ENCODE peak calls at places on chromosomes 12 and 14, in seven cellular contexts. W, S, Y, C, J, M and T are unnamed samples.

GRCh38 chr14:77131871-77132486 is 9.6 kb downstream of the ZDHHC22 start:
- DNase-seq in W (no peak), S (no peak), Y (no peak), C (no peak), J (no peak), M (no peak), T (no peak)

GRCh38 chr14:24268225-24268624 is 3.2 kb downstream of the RABGGTA start:
- DNase-seq in W (no peak), S (no peak), Y (no peak), C (no peak), J (no peak), M (no peak), T (no peak)

GRCh38 chr14:79011091-79011919 is 841.1 kb downstream of the NRXN3 start:
- DNase-seq in W (peak; percentile 50), S (peak; percentile 40), Y (peak; percentile 28), C (no peak), J (peak; percentile 84), M (no peak), T (peak; percentile 57)

GRCh38 chr14:86055512-86055911 is 525.6 kb downstream of the FLRT2 start:
- DNase-seq in W (no peak), S (peak; percentile 59), Y (no peak), C (no peak), J (peak; percentile 13), M (no peak), T (no peak)

GRCh38 chr12:101830391-101831325 is at the start of gene GNPTAB:
- DNase-seq in W (peak; percentile 90), S (peak; percentile 91), Y (peak; percentile 95), C (peak; percentile 95), J (peak; percentile 88), M (peak; percentile 90), T (peak; percentile 87)

GRCh38 chr12:82225871-82226270 is 132.3 kb downstream of the CCDC59 start:
- DNase-seq in W (no peak), S (peak; percentile 42), Y (no peak), C (no peak), J (no peak), M (no peak), T (no peak)

GRCh38 chr12:88015825-88016224 is 13.4 kb downstream of the C12orf50 start:
- DNase-seq in W (no peak), S (no peak), Y (no peak), C (no peak), J (no peak), M (no peak), T (no peak)

GRCh38 chr14:26863736-26864135 is 265.9 kb upstream of the NOVA1 start:
- DNase-seq in W (peak; percentile 47), S (no peak), Y (no peak), C (no peak), J (no peak), M (no peak), T (no peak)

GRCh38 chr14:70887207-70888150 is 19.8 kb upstream of the PCNX1 start:
- DNase-seq in W (peak; percentile 99), S (no peak), Y (no peak), C (no peak), J (peak; percentile 98), M (no peak), T (no peak)

GRCh38 chr14:54606178-54606577 is 39.2 kb downstream of the SAMD4A start:
- DNase-seq in W (peak; percentile 67), S (peak; percentile 86), Y (peak; percentile 60), C (no peak), J (no peak), M (no peak), T (no peak)
- H3K23ac ChIP-seq in W (no peak overlapping the region), S (no peak overlapping the region), Y (no peak overlapping the region), C (no peak overlapping the region), J (peak overlapping the region; percentile 31), M (no peak overlapping the region), T (no peak overlapping the region)

GRCh38 chr12:51871126-51871525 is 16.8 kb upstream of the ANKRD33 start:
- DNase-seq in W (no peak), S (no peak), Y (no peak), C (no peak), J (no peak), M (no peak), T (no peak)

GRCh38 chr12:51869931-51870330 is 18.0 kb upstream of the ANKRD33 start:
- DNase-seq in W (no peak), S (no peak), Y (no peak), C (no peak), J (no peak), M (no peak), T (no peak)

GRCh38 chr12:51867796-51868428 is 19.4 kb upstream of the FIGNL2 start:
- DNase-seq in W (no peak), S (no peak), Y (no peak), C (no peak), J (no peak), M (no peak), T (no peak)

GRCh38 chr12:51869490-51869865 is 18.4 kb upstream of the ANKRD33 start:
- DNase-seq in W (no peak), S (no peak), Y (no peak), C (no peak), J (no peak), M (no peak), T (no peak)

DNA sequence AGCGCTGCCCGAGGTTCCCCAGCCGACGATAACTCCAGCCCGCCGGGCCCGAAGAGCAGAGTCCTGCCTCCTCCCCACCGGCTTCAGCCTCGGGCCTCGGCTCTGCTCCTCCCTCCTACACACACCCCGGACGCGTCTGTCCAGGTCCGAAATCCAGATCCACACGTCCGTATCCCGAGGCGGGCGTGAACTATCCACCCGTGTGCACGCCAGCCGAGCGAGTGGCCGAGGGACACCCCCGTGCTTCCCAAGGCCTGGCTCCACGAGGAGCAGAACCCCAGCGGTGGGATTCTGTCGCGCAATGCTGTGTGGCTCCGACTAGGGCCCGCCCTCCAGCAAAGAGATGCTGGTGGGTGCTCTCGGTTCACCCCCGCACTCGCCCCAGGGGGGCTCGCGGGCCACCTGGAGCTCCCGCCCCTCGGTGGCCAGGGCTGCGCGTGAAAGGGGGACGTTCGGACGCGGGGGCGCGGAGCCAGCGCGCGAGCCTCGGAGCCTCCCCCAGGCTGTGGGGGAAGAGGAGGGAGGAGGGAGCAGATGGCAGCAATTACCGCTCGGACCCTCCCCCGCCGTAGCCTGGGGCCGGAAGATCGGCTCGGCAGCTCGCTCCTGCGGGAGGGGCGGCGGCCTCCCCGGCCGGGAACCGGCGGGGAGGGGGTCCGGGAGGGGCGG is 18.9 kb upstream of the ANKRD33 start:
- DNase-seq in W (peak; percentile 26), S (no peak), Y (no peak), C (peak; percentile 70), J (no peak), M (no peak), T (no peak)
- H2AK5ac ChIP-seq in W (no peak overlapping the region), S (no peak overlapping the region), Y (no peak overlapping the region), C (no peak overlapping the region), J (no peak overlapping the region), M (no peak overlapping the region), T (peak overlapping the region; percentile 80)

GRCh38 chr12:95942106-95942531 is 295 bp downstream of the CCDC38 start:
- DNase-seq in W (no peak), S (peak; percentile 67), Y (no peak), C (no peak), J (no peak), M (no peak), T (peak; percentile 47)

GRCh38 chr12:95942532-95943230 is at the start of gene CCDC38:
- DNase-seq in W (peak; percentile 68), S (peak; percentile 75), Y (peak; percentile 90), C (peak; percentile 84), J (peak; percentile 28), M (no peak), T (peak; percentile 57)

GRCh38 chr12:95940514-95940913 is 1.9 kb downstream of the CCDC38 start:
- DNase-seq in W (no peak), S (no peak), Y (no peak), C (no peak), J (no peak), M (no peak), T (no peak)

GRCh38 chr12:95944108-95944704 is 1.1 kb downstream of the AMDHD1 start:
- DNase-seq in W (no peak), S (no peak), Y (no peak), C (no peak), J (no peak), M (no peak), T (no peak)

DNA sequence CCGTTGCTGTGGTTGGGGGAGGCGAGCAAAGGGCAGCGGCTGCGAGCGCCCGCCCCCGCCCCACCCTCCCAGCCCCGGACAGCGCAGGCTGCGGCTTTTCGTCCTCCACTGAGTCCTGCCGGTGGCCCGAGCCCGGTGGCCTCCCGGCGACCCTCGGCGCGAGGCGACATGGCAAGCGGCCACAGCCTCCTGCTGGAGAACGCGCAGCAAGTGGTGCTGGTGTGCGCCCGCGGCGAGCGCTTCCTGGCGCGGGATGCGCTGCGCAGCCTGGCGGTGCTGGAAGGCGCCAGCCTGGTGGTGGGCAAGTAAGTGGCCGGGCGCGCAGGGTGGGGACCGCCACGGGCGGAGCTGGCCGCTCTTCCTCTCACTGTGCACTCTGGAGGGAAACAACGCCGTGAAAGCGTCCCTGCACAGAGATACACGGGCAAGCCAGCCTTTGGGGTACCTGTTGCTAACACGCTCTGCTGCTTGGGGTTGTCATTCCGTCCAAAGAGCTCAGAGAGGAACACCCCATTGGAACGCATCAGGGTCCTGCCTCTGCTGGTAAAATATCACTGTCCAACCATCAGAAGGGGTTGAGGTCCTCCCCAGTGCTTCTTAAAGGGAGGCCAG is at the start of gene AMDHD1:
- DNase-seq in W (peak; percentile 60), S (peak; percentile 75), Y (peak; percentile 85), C (peak; percentile 77), J (peak; percentile 39), M (no peak), T (peak; percentile 57)
- H3K23ac ChIP-seq in W (no peak within 1 kb of the TSS), S (no peak within 1 kb of the TSS), Y (no peak within 1 kb of the TSS), C (no peak within 1 kb of the TSS), J (peak within 1 kb of the TSS; percentile 11), M (no peak within 1 kb of the TSS), T (peak within 1 kb of the TSS; percentile 17)

DNA sequence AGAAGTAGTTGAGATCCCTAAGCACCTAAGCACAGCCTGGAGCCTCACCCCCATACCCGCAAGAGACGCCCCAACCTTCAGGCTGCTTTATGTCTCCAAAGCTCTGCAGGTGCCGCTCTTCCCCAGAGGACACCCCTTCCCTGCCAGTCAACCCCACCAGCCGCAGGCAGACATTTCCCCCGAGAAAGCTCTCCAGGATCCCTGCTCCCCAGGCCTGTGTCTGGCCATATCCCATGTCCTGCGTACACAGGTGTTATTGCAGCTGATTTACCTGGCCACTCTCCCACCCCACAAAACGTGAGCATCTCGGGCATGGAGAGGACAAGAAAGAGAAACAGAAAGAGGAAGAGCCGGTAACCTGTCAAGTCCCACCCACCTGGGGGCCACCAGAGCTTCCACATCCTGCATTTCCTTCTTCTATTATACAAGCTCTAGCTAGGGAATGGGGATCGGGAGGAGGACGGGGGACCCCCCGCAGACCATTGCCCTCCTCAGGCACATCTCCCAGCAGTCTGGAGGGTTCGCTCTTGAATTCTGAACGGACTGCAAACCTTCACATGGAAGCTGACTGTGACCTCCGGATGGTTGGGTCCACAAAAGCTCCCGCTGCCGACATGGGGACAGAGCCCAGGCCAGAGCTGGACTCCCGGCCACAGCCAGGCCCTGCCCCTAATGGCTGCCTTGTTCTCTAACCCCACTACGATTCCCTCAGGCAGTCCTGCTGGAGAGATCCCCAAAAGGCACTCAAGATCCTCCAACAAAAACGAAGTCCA is 17.6 kb downstream of the CCDC88C start:
- DNase-seq in W (no peak), S (no peak), Y (peak; percentile 43), C (peak; percentile 55), J (no peak), M (no peak), T (no peak)
- H2AK5ac ChIP-seq in W (no peak overlapping the region), S (no peak overlapping the region), Y (no peak overlapping the region), C (no peak overlapping the region), J (no peak overlapping the region), M (no peak overlapping the region), T (no peak overlapping the region)